ENCODE peak calls at places on chromosomes 11 and 22, in six cellular contexts. One of them, this sample, is unnamed.

GRCh38 chr11:118930152-118930712 is 4.5 kb upstream of the BCL9L start:
- DNase-seq in OCI-LY7: peak
- DNase-seq in neural progenitor cell: peak
- DNase-seq in lower lobe of right lung: peak
- DNase-seq in heart left ventricle: peak
- DNase-seq in AG09309: no peak
- DNase-seq in this sample: no peak

GRCh38 chr22:43501951-43502874 is 90.4 kb downstream of the MPPED1 start:
- DNase-seq in OCI-LY7: no peak
- DNase-seq in neural progenitor cell: no peak
- DNase-seq in lower lobe of right lung: no peak
- DNase-seq in heart left ventricle: no peak
- DNase-seq in AG09309: no peak
- DNase-seq in this sample: no peak

GRCh38 chr22:47275479-47276218 is 513.2 kb downstream of the TBC1D22A start:
- DNase-seq in OCI-LY7: no peak
- DNase-seq in neural progenitor cell: no peak
- DNase-seq in lower lobe of right lung: no peak
- DNase-seq in heart left ventricle: no peak
- DNase-seq in AG09309: no peak
- DNase-seq in this sample: no peak

GRCh38 chr11:11793073-11793472 is 48.7 kb upstream of the USP47 start:
- DNase-seq in OCI-LY7: no peak
- DNase-seq in neural progenitor cell: no peak
- DNase-seq in lower lobe of right lung: no peak
- DNase-seq in heart left ventricle: no peak
- DNase-seq in AG09309: no peak
- DNase-seq in this sample: no peak

GRCh38 chr11:133303262-133303661 is 229.0 kb downstream of the OPCML start:
- DNase-seq in OCI-LY7: no peak
- DNase-seq in neural progenitor cell: no peak
- DNase-seq in lower lobe of right lung: no peak
- DNase-seq in heart left ventricle: no peak
- DNase-seq in AG09309: no peak
- DNase-seq in this sample: no peak

GRCh38 chr11:123083623-123084029 is 21.7 kb upstream of the HSPA8 start:
- DNase-seq in OCI-LY7: no peak
- DNase-seq in neural progenitor cell: no peak
- DNase-seq in lower lobe of right lung: no peak
- DNase-seq in heart left ventricle: peak
- DNase-seq in AG09309: peak
- DNase-seq in this sample: peak

GRCh38 chr11:128860571-128861361 is 6.3 kb downstream of the KCNJ1 start:
- DNase-seq in OCI-LY7: no peak
- DNase-seq in neural progenitor cell: no peak
- DNase-seq in lower lobe of right lung: no peak
- DNase-seq in heart left ventricle: no peak
- DNase-seq in AG09309: peak
- DNase-seq in this sample: no peak

GRCh38 chr11:21137813-21138212 is 468.4 kb downstream of the NELL1 start:
- DNase-seq in OCI-LY7: no peak
- DNase-seq in neural progenitor cell: no peak
- DNase-seq in lower lobe of right lung: no peak
- DNase-seq in heart left ventricle: no peak
- DNase-seq in AG09309: no peak
- DNase-seq in this sample: no peak

GRCh38 chr11:15258433-15259350 is 144.0 kb downstream of the INSC start:
- DNase-seq in OCI-LY7: peak
- DNase-seq in neural progenitor cell: peak
- DNase-seq in lower lobe of right lung: no peak
- DNase-seq in heart left ventricle: no peak
- DNase-seq in AG09309: no peak
- DNase-seq in this sample: no peak

GRCh38 chr11:108239076-108239475 is 16.2 kb downstream of the ATM start:
- DNase-seq in OCI-LY7: no peak
- DNase-seq in neural progenitor cell: no peak
- DNase-seq in lower lobe of right lung: no peak
- DNase-seq in heart left ventricle: no peak
- DNase-seq in AG09309: no peak
- DNase-seq in this sample: no peak

GRCh38 chr11:47607380-47607779 is 13.2 kb upstream of the C1QTNF4 start:
- DNase-seq in OCI-LY7: no peak
- DNase-seq in neural progenitor cell: no peak
- DNase-seq in lower lobe of right lung: no peak
- DNase-seq in heart left ventricle: peak
- DNase-seq in AG09309: peak
- DNase-seq in this sample: peak

GRCh38 chr11:120229451-120230424 is 10.2 kb upstream of the POU2F3 start:
- DNase-seq in OCI-LY7: peak
- DNase-seq in neural progenitor cell: peak
- DNase-seq in lower lobe of right lung: no peak
- DNase-seq in heart left ventricle: no peak
- DNase-seq in AG09309: no peak
- DNase-seq in this sample: no peak

GRCh38 chr11:44728491-44728910 is 1.7 kb downstream of the TSPAN18 start:
- DNase-seq in OCI-LY7: no peak
- DNase-seq in neural progenitor cell: peak
- DNase-seq in lower lobe of right lung: no peak
- DNase-seq in heart left ventricle: peak
- DNase-seq in AG09309: no peak
- DNase-seq in this sample: no peak

GRCh38 chr11:75241036-75241905 is 697 bp downstream of the TPBGL start:
- DNase-seq in OCI-LY7: peak
- DNase-seq in neural progenitor cell: peak
- DNase-seq in lower lobe of right lung: peak
- DNase-seq in heart left ventricle: peak
- DNase-seq in AG09309: peak
- DNase-seq in this sample: peak

GRCh38 chr11:22860241-22860640 is at the start of gene CCDC179:
- DNase-seq in OCI-LY7: no peak
- DNase-seq in neural progenitor cell: no peak
- DNase-seq in lower lobe of right lung: no peak
- DNase-seq in heart left ventricle: no peak
- DNase-seq in AG09309: no peak
- DNase-seq in this sample: no peak

GRCh38 chr11:10450451-10451398 is 4.3 kb upstream of the AMPD3 start:
- DNase-seq in OCI-LY7: no peak
- DNase-seq in neural progenitor cell: peak
- DNase-seq in lower lobe of right lung: peak
- DNase-seq in heart left ventricle: no peak
- DNase-seq in AG09309: no peak
- DNase-seq in this sample: no peak

GRCh38 chr11:73645972-73646631 is at the start of gene PLEKHB1:
- DNase-seq in OCI-LY7: no peak
- DNase-seq in neural progenitor cell: peak
- DNase-seq in lower lobe of right lung: no peak
- DNase-seq in heart left ventricle: no peak
- DNase-seq in AG09309: no peak
- DNase-seq in this sample: no peak

GRCh38 chr22:24416095-24416494 is 11.3 kb upstream of the ADORA2A start:
- DNase-seq in OCI-LY7: no peak
- DNase-seq in neural progenitor cell: no peak
- DNase-seq in lower lobe of right lung: no peak
- DNase-seq in heart left ventricle: no peak
- DNase-seq in AG09309: no peak
- DNase-seq in this sample: no peak

GRCh38 chr11:15810079-15810478 is 546.3 kb downstream of the SOX6 start:
- DNase-seq in OCI-LY7: no peak
- DNase-seq in neural progenitor cell: no peak
- DNase-seq in lower lobe of right lung: no peak
- DNase-seq in heart left ventricle: no peak
- DNase-seq in AG09309: no peak
- DNase-seq in this sample: no peak

GRCh38 chr11:58592760-58593472 is 14.1 kb downstream of the ZFP91 start:
- DNase-seq in OCI-LY7: no peak
- DNase-seq in neural progenitor cell: no peak
- DNase-seq in lower lobe of right lung: no peak
- DNase-seq in heart left ventricle: no peak
- DNase-seq in AG09309: no peak
- DNase-seq in this sample: no peak

GRCh38 chr11:132595711-132596111 is 936.6 kb downstream of the OPCML start:
- DNase-seq in OCI-LY7: no peak
- DNase-seq in neural progenitor cell: no peak
- DNase-seq in lower lobe of right lung: no peak
- DNase-seq in heart left ventricle: no peak
- DNase-seq in AG09309: no peak
- DNase-seq in this sample: no peak

GRCh38 chr11:119686483-119686882 is 42.5 kb downstream of the NECTIN1 start:
- DNase-seq in OCI-LY7: no peak
- DNase-seq in neural progenitor cell: no peak
- DNase-seq in lower lobe of right lung: no peak
- DNase-seq in heart left ventricle: no peak
- DNase-seq in AG09309: no peak
- DNase-seq in this sample: no peak

GRCh38 chr11:99781074-99781473 is 760.3 kb downstream of the CNTN5 start:
- DNase-seq in OCI-LY7: no peak
- DNase-seq in neural progenitor cell: no peak
- DNase-seq in lower lobe of right lung: no peak
- DNase-seq in heart left ventricle: no peak
- DNase-seq in AG09309: no peak
- DNase-seq in this sample: no peak

GRCh38 chr11:8111636-8112035 is 30.6 kb downstream of the TUB start:
- DNase-seq in OCI-LY7: no peak
- DNase-seq in neural progenitor cell: no peak
- DNase-seq in lower lobe of right lung: no peak
- DNase-seq in heart left ventricle: no peak
- DNase-seq in AG09309: no peak
- DNase-seq in this sample: no peak

GRCh38 chr11:18171377-18172000 is 1.1 kb upstream of the MRGPRX4 start:
- DNase-seq in OCI-LY7: peak
- DNase-seq in neural progenitor cell: peak
- DNase-seq in lower lobe of right lung: no peak
- DNase-seq in heart left ventricle: no peak
- DNase-seq in AG09309: no peak
- DNase-seq in this sample: no peak

DNA sequence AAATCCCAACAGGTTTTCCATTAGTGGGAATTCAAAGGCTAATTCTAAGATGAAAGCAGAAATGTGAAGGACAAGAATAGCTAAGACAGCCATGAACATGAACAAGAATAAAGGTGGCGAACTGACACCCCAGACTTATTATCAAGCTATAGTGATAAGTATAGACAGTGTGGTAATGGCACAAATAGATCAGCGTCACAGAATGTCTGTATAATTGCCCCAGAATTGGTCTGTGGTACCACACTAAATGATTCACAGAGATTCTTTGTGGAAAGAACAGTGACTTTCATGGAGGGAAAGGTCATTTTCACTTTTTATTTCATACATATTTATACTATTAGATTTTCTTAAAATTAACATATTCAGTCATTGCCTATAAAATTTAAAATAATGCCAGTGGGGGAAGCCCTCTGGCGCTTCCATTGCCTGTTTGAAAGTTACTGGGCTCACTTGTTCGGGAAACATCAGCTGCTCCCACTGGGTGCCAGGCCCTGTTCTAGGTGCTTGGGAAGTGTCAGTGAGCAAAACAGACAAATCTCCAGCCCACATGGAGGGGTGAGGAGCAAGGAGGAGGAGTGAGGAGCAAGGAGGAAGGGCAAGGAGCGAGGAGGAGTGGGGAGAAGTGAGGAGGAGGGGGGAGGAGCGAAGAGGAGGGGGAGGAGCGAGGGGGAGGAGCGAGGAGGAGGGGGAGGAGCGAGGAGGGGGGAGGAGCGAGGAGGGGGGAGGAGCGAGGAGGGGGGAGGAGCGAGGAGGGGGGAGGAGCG is 11.3 kb upstream of the NLRP6 start:
- DNase-seq in OCI-LY7: peak
- DNase-seq in neural progenitor cell: no peak
- DNase-seq in lower lobe of right lung: no peak
- DNase-seq in heart left ventricle: no peak
- DNase-seq in AG09309: no peak
- DNase-seq in this sample: no peak
- H3K4me3 ChIP-seq in OCI-LY7: no peak
- H3K4me3 ChIP-seq in neural progenitor cell: no peak
- H3K4me3 ChIP-seq in lower lobe of right lung: no peak
- H3K4me3 ChIP-seq in heart left ventricle: no peak
- H3K4me3 ChIP-seq in AG09309: no peak
- H3K4me3 ChIP-seq in this sample: no peak

DNA sequence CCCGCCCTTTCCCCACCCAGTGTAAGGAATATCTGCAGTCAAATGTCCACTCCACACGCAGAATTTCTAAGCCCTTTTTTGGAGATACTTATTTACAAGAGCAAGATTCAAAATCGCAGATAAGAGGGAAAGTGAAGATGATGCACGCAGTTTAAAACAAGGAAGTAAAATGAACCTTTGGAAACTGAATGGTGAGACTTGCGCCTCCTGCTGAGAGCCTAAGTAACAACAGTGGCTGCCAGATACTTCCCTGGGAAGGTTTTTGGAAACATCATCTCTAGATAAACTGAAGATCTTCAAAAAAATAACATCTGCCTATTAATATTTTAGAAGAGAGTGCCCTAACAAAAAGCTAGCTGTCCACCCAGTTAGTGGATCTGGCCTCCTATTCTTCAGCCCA is 963.1 kb upstream of the FAT3 start:
- DNase-seq in OCI-LY7: no peak
- DNase-seq in neural progenitor cell: peak
- DNase-seq in lower lobe of right lung: no peak
- DNase-seq in heart left ventricle: no peak
- DNase-seq in AG09309: no peak
- DNase-seq in this sample: no peak
- TF ChIP-seq CTCF in OCI-LY7: peak
- TF ChIP-seq CTCF in neural progenitor cell: peak
- TF ChIP-seq CTCF in lower lobe of right lung: no peak
- TF ChIP-seq CTCF in heart left ventricle: no peak
- TF ChIP-seq CTCF in AG09309: no peak
- TF ChIP-seq CTCF in this sample: no peak

GRCh38 chr11:117177534-117178209 is 871 bp upstream of the SIDT2 start:
- DNase-seq in OCI-LY7: no peak
- DNase-seq in neural progenitor cell: no peak
- DNase-seq in lower lobe of right lung: no peak
- DNase-seq in heart left ventricle: no peak
- DNase-seq in AG09309: no peak
- DNase-seq in this sample: no peak

GRCh38 chr11:117175781-117176180 is 2.8 kb upstream of the SIDT2 start:
- DNase-seq in OCI-LY7: no peak
- DNase-seq in neural progenitor cell: no peak
- DNase-seq in lower lobe of right lung: no peak
- DNase-seq in heart left ventricle: no peak
- DNase-seq in AG09309: no peak
- DNase-seq in this sample: no peak

GRCh38 chr11:117175104-117175503 is 3.4 kb upstream of the SIDT2 start:
- DNase-seq in OCI-LY7: no peak
- DNase-seq in neural progenitor cell: no peak
- DNase-seq in lower lobe of right lung: no peak
- DNase-seq in heart left ventricle: no peak
- DNase-seq in AG09309: no peak
- DNase-seq in this sample: no peak

GRCh38 chr11:117178210-117179034 is at the start of gene SIDT2:
- DNase-seq in OCI-LY7: peak
- DNase-seq in neural progenitor cell: peak
- DNase-seq in lower lobe of right lung: peak
- DNase-seq in heart left ventricle: peak
- DNase-seq in AG09309: peak
- DNase-seq in this sample: peak

GRCh38 chr11:117176186-117176585 is 2.4 kb upstream of the SIDT2 start:
- DNase-seq in OCI-LY7: no peak
- DNase-seq in neural progenitor cell: no peak
- DNase-seq in lower lobe of right lung: no peak
- DNase-seq in heart left ventricle: no peak
- DNase-seq in AG09309: no peak
- DNase-seq in this sample: no peak
- H3K4me3 ChIP-seq in OCI-LY7: no peak
- H3K4me3 ChIP-seq in neural progenitor cell: no peak
- H3K4me3 ChIP-seq in lower lobe of right lung: no peak
- H3K4me3 ChIP-seq in heart left ventricle: no peak
- H3K4me3 ChIP-seq in AG09309: no peak
- H3K4me3 ChIP-seq in this sample: no peak

GRCh38 chr11:46361283-46362145 is 14.3 kb downstream of the DGKZ start:
- DNase-seq in OCI-LY7: peak
- DNase-seq in neural progenitor cell: no peak
- DNase-seq in lower lobe of right lung: peak
- DNase-seq in heart left ventricle: peak
- DNase-seq in AG09309: no peak
- DNase-seq in this sample: no peak
- TF ChIP-seq CTCF in OCI-LY7: no peak
- TF ChIP-seq CTCF in neural progenitor cell: no peak
- TF ChIP-seq CTCF in lower lobe of right lung: no peak
- TF ChIP-seq CTCF in heart left ventricle: no peak
- TF ChIP-seq CTCF in AG09309: no peak
- TF ChIP-seq CTCF in this sample: no peak

This sample was measured in AG04450.